ENCODE peak calls at places on chromosomes 16 and 17, in nine cellular contexts. One of them, this sample, is unnamed.

GRCh38 chr16:84271866-84272265 is 22.8 kb upstream of the WFDC1 start:
- ATAC-seq in A549: no peak
- ATAC-seq in activated T-helper 17 cell treated with anti-CD3 and anti-CD28 coated beads, Interleukin-2, amount 50 U/mL, for 72 hours: no peak
- ATAC-seq in aorta: no peak
- ATAC-seq in activated CD8-positive, alpha-beta memory T cell treated with anti-CD3 and anti-CD28 coated beads, Interleukin-2, amount 10 ng/mL, durations not matched to agents 7 days and 5 days: no peak
- ATAC-seq in T-helper 17 cell: no peak
- ATAC-seq in left lung: no peak
- ATAC-seq in left ventricle myocardium superior: no peak
- ATAC-seq in naive thymus-derived CD8-positive, alpha-beta T cell: no peak
- ATAC-seq in this sample: no peak

GRCh38 chr16:85262558-85263196 is 150.4 kb upstream of the CIBAR2 start:
- ATAC-seq in A549: no peak
- ATAC-seq in activated T-helper 17 cell treated with anti-CD3 and anti-CD28 coated beads, Interleukin-2, amount 50 U/mL, for 72 hours: no peak
- ATAC-seq in aorta: no peak
- ATAC-seq in activated CD8-positive, alpha-beta memory T cell treated with anti-CD3 and anti-CD28 coated beads, Interleukin-2, amount 10 ng/mL, durations not matched to agents 7 days and 5 days: no peak
- ATAC-seq in T-helper 17 cell: no peak
- ATAC-seq in left lung: peak; percentile 20
- ATAC-seq in left ventricle myocardium superior: no peak
- ATAC-seq in naive thymus-derived CD8-positive, alpha-beta T cell: no peak
- ATAC-seq in this sample: no peak

GRCh38 chr16:31190818-31191444 is 11.0 kb downstream of the FUS start:
- ATAC-seq in A549: peak; percentile 4
- ATAC-seq in activated T-helper 17 cell treated with anti-CD3 and anti-CD28 coated beads, Interleukin-2, amount 50 U/mL, for 72 hours: no peak
- ATAC-seq in aorta: no peak
- ATAC-seq in activated CD8-positive, alpha-beta memory T cell treated with anti-CD3 and anti-CD28 coated beads, Interleukin-2, amount 10 ng/mL, durations not matched to agents 7 days and 5 days: no peak
- ATAC-seq in T-helper 17 cell: no peak
- ATAC-seq in left lung: no peak
- ATAC-seq in left ventricle myocardium superior: no peak
- ATAC-seq in naive thymus-derived CD8-positive, alpha-beta T cell: no peak
- ATAC-seq in this sample: no peak

GRCh38 chr16:49281843-49282642 is 405 bp upstream of the CBLN1 start:
- ATAC-seq in A549: peak; percentile 96
- ATAC-seq in activated T-helper 17 cell treated with anti-CD3 and anti-CD28 coated beads, Interleukin-2, amount 50 U/mL, for 72 hours: peak; percentile 76
- ATAC-seq in aorta: peak; percentile 91
- ATAC-seq in activated CD8-positive, alpha-beta memory T cell treated with anti-CD3 and anti-CD28 coated beads, Interleukin-2, amount 10 ng/mL, durations not matched to agents 7 days and 5 days: peak; percentile 84
- ATAC-seq in T-helper 17 cell: peak; percentile 25
- ATAC-seq in left lung: peak; percentile 99
- ATAC-seq in left ventricle myocardium superior: peak; percentile 98
- ATAC-seq in naive thymus-derived CD8-positive, alpha-beta T cell: no peak
- ATAC-seq in this sample: peak; percentile 51

GRCh38 chr16:23500212-23500865 is 10.0 kb downstream of the GGA2 start:
- ATAC-seq in A549: no peak
- ATAC-seq in activated T-helper 17 cell treated with anti-CD3 and anti-CD28 coated beads, Interleukin-2, amount 50 U/mL, for 72 hours: no peak
- ATAC-seq in aorta: no peak
- ATAC-seq in activated CD8-positive, alpha-beta memory T cell treated with anti-CD3 and anti-CD28 coated beads, Interleukin-2, amount 10 ng/mL, durations not matched to agents 7 days and 5 days: no peak
- ATAC-seq in T-helper 17 cell: no peak
- ATAC-seq in left lung: no peak
- ATAC-seq in left ventricle myocardium superior: no peak
- ATAC-seq in naive thymus-derived CD8-positive, alpha-beta T cell: no peak
- ATAC-seq in this sample: no peak

GRCh38 chr16:46757339-46758050 is 9.4 kb upstream of the MYLK3 start:
- ATAC-seq in A549: peak; percentile 41
- ATAC-seq in activated T-helper 17 cell treated with anti-CD3 and anti-CD28 coated beads, Interleukin-2, amount 50 U/mL, for 72 hours: no peak
- ATAC-seq in aorta: peak; percentile 47
- ATAC-seq in activated CD8-positive, alpha-beta memory T cell treated with anti-CD3 and anti-CD28 coated beads, Interleukin-2, amount 10 ng/mL, durations not matched to agents 7 days and 5 days: no peak
- ATAC-seq in T-helper 17 cell: no peak
- ATAC-seq in left lung: peak; percentile 76
- ATAC-seq in left ventricle myocardium superior: peak; percentile 85
- ATAC-seq in naive thymus-derived CD8-positive, alpha-beta T cell: no peak
- ATAC-seq in this sample: no peak

GRCh38 chr16:47624563-47624962 is 163.4 kb downstream of the PHKB start:
- ATAC-seq in A549: no peak
- ATAC-seq in activated T-helper 17 cell treated with anti-CD3 and anti-CD28 coated beads, Interleukin-2, amount 50 U/mL, for 72 hours: no peak
- ATAC-seq in aorta: no peak
- ATAC-seq in activated CD8-positive, alpha-beta memory T cell treated with anti-CD3 and anti-CD28 coated beads, Interleukin-2, amount 10 ng/mL, durations not matched to agents 7 days and 5 days: no peak
- ATAC-seq in T-helper 17 cell: no peak
- ATAC-seq in left lung: no peak
- ATAC-seq in left ventricle myocardium superior: no peak
- ATAC-seq in naive thymus-derived CD8-positive, alpha-beta T cell: no peak
- ATAC-seq in this sample: no peak

GRCh38 chr16:61871837-61872777 is 164.1 kb downstream of the CDH8 start:
- ATAC-seq in A549: no peak
- ATAC-seq in activated T-helper 17 cell treated with anti-CD3 and anti-CD28 coated beads, Interleukin-2, amount 50 U/mL, for 72 hours: no peak
- ATAC-seq in aorta: no peak
- ATAC-seq in activated CD8-positive, alpha-beta memory T cell treated with anti-CD3 and anti-CD28 coated beads, Interleukin-2, amount 10 ng/mL, durations not matched to agents 7 days and 5 days: no peak
- ATAC-seq in T-helper 17 cell: no peak
- ATAC-seq in left lung: no peak
- ATAC-seq in left ventricle myocardium superior: no peak
- ATAC-seq in naive thymus-derived CD8-positive, alpha-beta T cell: no peak
- ATAC-seq in this sample: no peak

GRCh38 chr16:89481556-89481955 is 8.8 kb downstream of the ANKRD11 start:
- ATAC-seq in A549: no peak
- ATAC-seq in activated T-helper 17 cell treated with anti-CD3 and anti-CD28 coated beads, Interleukin-2, amount 50 U/mL, for 72 hours: no peak
- ATAC-seq in aorta: no peak
- ATAC-seq in activated CD8-positive, alpha-beta memory T cell treated with anti-CD3 and anti-CD28 coated beads, Interleukin-2, amount 10 ng/mL, durations not matched to agents 7 days and 5 days: no peak
- ATAC-seq in T-helper 17 cell: no peak
- ATAC-seq in left lung: no peak
- ATAC-seq in left ventricle myocardium superior: no peak
- ATAC-seq in naive thymus-derived CD8-positive, alpha-beta T cell: no peak
- ATAC-seq in this sample: no peak

GRCh38 chr17:57898487-57899311 is 48.9 kb upstream of the MRPS23 start:
- ATAC-seq in A549: peak; percentile 7
- ATAC-seq in activated T-helper 17 cell treated with anti-CD3 and anti-CD28 coated beads, Interleukin-2, amount 50 U/mL, for 72 hours: no peak
- ATAC-seq in aorta: peak; percentile 71
- ATAC-seq in activated CD8-positive, alpha-beta memory T cell treated with anti-CD3 and anti-CD28 coated beads, Interleukin-2, amount 10 ng/mL, durations not matched to agents 7 days and 5 days: no peak
- ATAC-seq in T-helper 17 cell: no peak
- ATAC-seq in left lung: peak; percentile 62
- ATAC-seq in left ventricle myocardium superior: peak; percentile 77
- ATAC-seq in naive thymus-derived CD8-positive, alpha-beta T cell: no peak
- ATAC-seq in this sample: no peak

GRCh38 chr17:82433560-82434215 is 15.3 kb upstream of the OGFOD3 start:
- ATAC-seq in A549: no peak
- ATAC-seq in activated T-helper 17 cell treated with anti-CD3 and anti-CD28 coated beads, Interleukin-2, amount 50 U/mL, for 72 hours: no peak
- ATAC-seq in aorta: no peak
- ATAC-seq in activated CD8-positive, alpha-beta memory T cell treated with anti-CD3 and anti-CD28 coated beads, Interleukin-2, amount 10 ng/mL, durations not matched to agents 7 days and 5 days: no peak
- ATAC-seq in T-helper 17 cell: no peak
- ATAC-seq in left lung: no peak
- ATAC-seq in left ventricle myocardium superior: no peak
- ATAC-seq in naive thymus-derived CD8-positive, alpha-beta T cell: no peak
- ATAC-seq in this sample: no peak

GRCh38 chr17:27600471-27600870 is 30.5 kb upstream of the LGALS9 start:
- ATAC-seq in A549: no peak
- ATAC-seq in activated T-helper 17 cell treated with anti-CD3 and anti-CD28 coated beads, Interleukin-2, amount 50 U/mL, for 72 hours: no peak
- ATAC-seq in aorta: no peak
- ATAC-seq in activated CD8-positive, alpha-beta memory T cell treated with anti-CD3 and anti-CD28 coated beads, Interleukin-2, amount 10 ng/mL, durations not matched to agents 7 days and 5 days: no peak
- ATAC-seq in T-helper 17 cell: no peak
- ATAC-seq in left lung: no peak
- ATAC-seq in left ventricle myocardium superior: no peak
- ATAC-seq in naive thymus-derived CD8-positive, alpha-beta T cell: no peak
- ATAC-seq in this sample: no peak

GRCh38 chr17:8020776-8021564 is 17.9 kb upstream of the ALOX15B start:
- ATAC-seq in A549: no peak
- ATAC-seq in activated T-helper 17 cell treated with anti-CD3 and anti-CD28 coated beads, Interleukin-2, amount 50 U/mL, for 72 hours: no peak
- ATAC-seq in aorta: no peak
- ATAC-seq in activated CD8-positive, alpha-beta memory T cell treated with anti-CD3 and anti-CD28 coated beads, Interleukin-2, amount 10 ng/mL, durations not matched to agents 7 days and 5 days: no peak
- ATAC-seq in T-helper 17 cell: no peak
- ATAC-seq in left lung: no peak
- ATAC-seq in left ventricle myocardium superior: no peak
- ATAC-seq in naive thymus-derived CD8-positive, alpha-beta T cell: no peak
- ATAC-seq in this sample: no peak

GRCh38 chr17:63399316-63399715 is 46.8 kb downstream of the CYB561 start:
- ATAC-seq in A549: no peak
- ATAC-seq in activated T-helper 17 cell treated with anti-CD3 and anti-CD28 coated beads, Interleukin-2, amount 50 U/mL, for 72 hours: no peak
- ATAC-seq in aorta: no peak
- ATAC-seq in activated CD8-positive, alpha-beta memory T cell treated with anti-CD3 and anti-CD28 coated beads, Interleukin-2, amount 10 ng/mL, durations not matched to agents 7 days and 5 days: no peak
- ATAC-seq in T-helper 17 cell: no peak
- ATAC-seq in left lung: peak; percentile 21
- ATAC-seq in left ventricle myocardium superior: peak; percentile 27
- ATAC-seq in naive thymus-derived CD8-positive, alpha-beta T cell: no peak
- ATAC-seq in this sample: no peak

GRCh38 chr16:80318107-80318506 is 222.7 kb upstream of the DYNLRB2 start:
- ATAC-seq in A549: no peak
- ATAC-seq in activated T-helper 17 cell treated with anti-CD3 and anti-CD28 coated beads, Interleukin-2, amount 50 U/mL, for 72 hours: no peak
- ATAC-seq in aorta: no peak
- ATAC-seq in activated CD8-positive, alpha-beta memory T cell treated with anti-CD3 and anti-CD28 coated beads, Interleukin-2, amount 10 ng/mL, durations not matched to agents 7 days and 5 days: no peak
- ATAC-seq in T-helper 17 cell: no peak
- ATAC-seq in left lung: no peak
- ATAC-seq in left ventricle myocardium superior: no peak
- ATAC-seq in naive thymus-derived CD8-positive, alpha-beta T cell: no peak
- ATAC-seq in this sample: no peak

GRCh38 chr17:2239170-2239551 is 64.4 kb downstream of the SMG6 start:
- ATAC-seq in A549: no peak
- ATAC-seq in activated T-helper 17 cell treated with anti-CD3 and anti-CD28 coated beads, Interleukin-2, amount 50 U/mL, for 72 hours: no peak
- ATAC-seq in aorta: no peak
- ATAC-seq in activated CD8-positive, alpha-beta memory T cell treated with anti-CD3 and anti-CD28 coated beads, Interleukin-2, amount 10 ng/mL, durations not matched to agents 7 days and 5 days: no peak
- ATAC-seq in T-helper 17 cell: no peak
- ATAC-seq in left lung: no peak
- ATAC-seq in left ventricle myocardium superior: no peak
- ATAC-seq in naive thymus-derived CD8-positive, alpha-beta T cell: no peak
- ATAC-seq in this sample: no peak

GRCh38 chr16:10920726-10921427 is 21.4 kb downstream of the DEXI start:
- ATAC-seq in A549: no peak
- ATAC-seq in activated T-helper 17 cell treated with anti-CD3 and anti-CD28 coated beads, Interleukin-2, amount 50 U/mL, for 72 hours: no peak
- ATAC-seq in aorta: no peak
- ATAC-seq in activated CD8-positive, alpha-beta memory T cell treated with anti-CD3 and anti-CD28 coated beads, Interleukin-2, amount 10 ng/mL, durations not matched to agents 7 days and 5 days: no peak
- ATAC-seq in T-helper 17 cell: no peak
- ATAC-seq in left lung: peak; percentile 23
- ATAC-seq in left ventricle myocardium superior: peak; percentile 9
- ATAC-seq in naive thymus-derived CD8-positive, alpha-beta T cell: no peak
- ATAC-seq in this sample: no peak

GRCh38 chr17:83086907-83087787 is 7.7 kb downstream of the METRNL start:
- ATAC-seq in A549: no peak
- ATAC-seq in activated T-helper 17 cell treated with anti-CD3 and anti-CD28 coated beads, Interleukin-2, amount 50 U/mL, for 72 hours: no peak
- ATAC-seq in aorta: no peak
- ATAC-seq in activated CD8-positive, alpha-beta memory T cell treated with anti-CD3 and anti-CD28 coated beads, Interleukin-2, amount 10 ng/mL, durations not matched to agents 7 days and 5 days: no peak
- ATAC-seq in T-helper 17 cell: no peak
- ATAC-seq in left lung: no peak
- ATAC-seq in left ventricle myocardium superior: no peak
- ATAC-seq in naive thymus-derived CD8-positive, alpha-beta T cell: no peak
- ATAC-seq in this sample: no peak